ENCODE peak calls at places on chromosomes 5 and 9, in six cellular contexts. One of them, this sample, is unnamed. For H3K9me3, the result is how much of the 10 kb centered on the place peaks cover.

GRCh38 chr5:168030911-168031310 is 260.5 kb upstream of the WWC1 start:
- DNase-seq in aorta: no peak
- DNase-seq in neuronal stem cell: no peak
- DNase-seq in mesenchymal stem cell: no peak
- DNase-seq in uterus: no peak
- DNase-seq in adrenal gland: no peak
- DNase-seq in this sample: no peak

GRCh38 chr5:133265720-133266575 is 214.1 kb downstream of the HSPA4 start:
- DNase-seq in aorta: no peak
- DNase-seq in neuronal stem cell: no peak
- DNase-seq in uterus: no peak
- DNase-seq in adrenal gland: no peak
- DNase-seq in mesenchymal stem cell: no peak
- DNase-seq in this sample: no peak

GRCh38 chr5:150618588-150619281 is 21.7 kb upstream of the SYNPO start:
- DNase-seq in neuronal stem cell: no peak
- DNase-seq in aorta: no peak
- DNase-seq in mesenchymal stem cell: no peak
- DNase-seq in uterus: peak
- DNase-seq in adrenal gland: no peak
- DNase-seq in this sample: peak

GRCh38 chr9:133103183-133103986 is 17.7 kb downstream of the RALGDS start:
- DNase-seq in mesenchymal stem cell: peak
- DNase-seq in adrenal gland: peak
- DNase-seq in neuronal stem cell: peak
- DNase-seq in uterus: peak
- DNase-seq in aorta: peak
- DNase-seq in this sample: peak

GRCh38 chr9:3708751-3709150 is 182.9 kb upstream of the RFX3 start:
- DNase-seq in mesenchymal stem cell: no peak
- DNase-seq in adrenal gland: peak
- DNase-seq in uterus: no peak
- DNase-seq in neuronal stem cell: no peak
- DNase-seq in aorta: no peak
- DNase-seq in this sample: no peak

GRCh38 chr9:129626944-129627297 is 958 bp downstream of the NTMT1 start:
- DNase-seq in adrenal gland: no peak
- DNase-seq in aorta: no peak
- DNase-seq in neuronal stem cell: no peak
- DNase-seq in uterus: no peak
- DNase-seq in mesenchymal stem cell: peak
- DNase-seq in this sample: peak

GRCh38 chr5:6703791-6704190 is 9.4 kb upstream of the TENT4A start:
- DNase-seq in mesenchymal stem cell: peak
- DNase-seq in aorta: no peak
- DNase-seq in adrenal gland: no peak
- DNase-seq in neuronal stem cell: no peak
- DNase-seq in uterus: no peak
- DNase-seq in this sample: no peak

GRCh38 chr9:98714833-98715232 is 6.1 kb upstream of the GABBR2 start:
- DNase-seq in mesenchymal stem cell: no peak
- DNase-seq in uterus: no peak
- DNase-seq in aorta: no peak
- DNase-seq in neuronal stem cell: no peak
- DNase-seq in adrenal gland: no peak
- DNase-seq in this sample: no peak

GRCh38 chr5:146635443-146635842 is 119.5 kb upstream of the GPR151 start:
- DNase-seq in neuronal stem cell: no peak
- DNase-seq in aorta: no peak
- DNase-seq in adrenal gland: no peak
- DNase-seq in uterus: no peak
- DNase-seq in mesenchymal stem cell: no peak
- DNase-seq in this sample: no peak

GRCh38 chr5:8923516-8923915 is 622.4 kb downstream of the SEMA5A start:
- DNase-seq in uterus: no peak
- DNase-seq in aorta: no peak
- DNase-seq in neuronal stem cell: no peak
- DNase-seq in adrenal gland: no peak
- DNase-seq in mesenchymal stem cell: no peak
- DNase-seq in this sample: peak

GRCh38 chr5:66742896-66743247 is 146.7 kb downstream of the MAST4 start:
- DNase-seq in adrenal gland: no peak
- DNase-seq in uterus: no peak
- DNase-seq in aorta: no peak
- DNase-seq in mesenchymal stem cell: no peak
- DNase-seq in neuronal stem cell: no peak
- DNase-seq in this sample: no peak

GRCh38 chr9:35481347-35481975 is 8.4 kb upstream of the RUSC2 start:
- DNase-seq in adrenal gland: peak
- DNase-seq in uterus: peak
- DNase-seq in mesenchymal stem cell: peak
- DNase-seq in neuronal stem cell: no peak
- DNase-seq in aorta: no peak
- DNase-seq in this sample: peak

GRCh38 chr9:35771943-35772342 is 17.9 kb upstream of the MSMP start:
- DNase-seq in neuronal stem cell: no peak
- DNase-seq in mesenchymal stem cell: no peak
- DNase-seq in aorta: no peak
- DNase-seq in uterus: no peak
- DNase-seq in adrenal gland: no peak
- DNase-seq in this sample: no peak

GRCh38 chr5:67581203-67581602 is 384.6 kb upstream of the CD180 start:
- DNase-seq in aorta: no peak
- DNase-seq in adrenal gland: no peak
- DNase-seq in mesenchymal stem cell: no peak
- DNase-seq in uterus: no peak
- DNase-seq in neuronal stem cell: no peak
- DNase-seq in this sample: no peak

GRCh38 chr5:33816791-33817190 is 75.0 kb downstream of the ADAMTS12 start:
- DNase-seq in aorta: no peak
- DNase-seq in mesenchymal stem cell: peak
- DNase-seq in adrenal gland: no peak
- DNase-seq in neuronal stem cell: no peak
- DNase-seq in uterus: no peak
- DNase-seq in this sample: no peak

GRCh38 chr9:109315889-109316640 is 4.8 kb downstream of the EPB41L4B start:
- DNase-seq in neuronal stem cell: no peak
- DNase-seq in adrenal gland: peak
- DNase-seq in uterus: no peak
- DNase-seq in aorta: peak
- DNase-seq in mesenchymal stem cell: no peak
- DNase-seq in this sample: peak

GRCh38 chr9:120434532-120434931 is 145.4 kb downstream of the CDK5RAP2 start:
- DNase-seq in aorta: no peak
- DNase-seq in neuronal stem cell: no peak
- DNase-seq in adrenal gland: no peak
- DNase-seq in uterus: no peak
- DNase-seq in mesenchymal stem cell: peak
- DNase-seq in this sample: no peak

GRCh38 chr5:58631895-58632294 is 49.0 kb downstream of the RAB3C start:
- DNase-seq in mesenchymal stem cell: no peak
- DNase-seq in uterus: no peak
- DNase-seq in adrenal gland: no peak
- DNase-seq in neuronal stem cell: no peak
- DNase-seq in aorta: no peak
- DNase-seq in this sample: no peak

GRCh38 chr5:177426566-177427210 is at the start of gene GRK6:
- DNase-seq in uterus: peak
- DNase-seq in adrenal gland: no peak
- DNase-seq in neuronal stem cell: peak
- DNase-seq in mesenchymal stem cell: peak
- DNase-seq in aorta: peak
- DNase-seq in this sample: peak

GRCh38 chr5:7873216-7873615 is 4.3 kb downstream of the MTRR start:
- DNase-seq in adrenal gland: no peak
- DNase-seq in uterus: no peak
- DNase-seq in mesenchymal stem cell: no peak
- DNase-seq in aorta: no peak
- DNase-seq in neuronal stem cell: no peak
- DNase-seq in this sample: no peak

GRCh38 chr9:111715471-111715870 is 54.1 kb downstream of the GNG10 start:
- DNase-seq in aorta: no peak
- DNase-seq in uterus: no peak
- DNase-seq in neuronal stem cell: no peak
- DNase-seq in adrenal gland: no peak
- DNase-seq in mesenchymal stem cell: no peak
- DNase-seq in this sample: no peak

GRCh38 chr5:176866913-176867312 is 32.2 kb downstream of the HK3 start:
- DNase-seq in mesenchymal stem cell: no peak
- DNase-seq in neuronal stem cell: peak
- DNase-seq in aorta: no peak
- DNase-seq in uterus: no peak
- DNase-seq in adrenal gland: no peak
- DNase-seq in this sample: no peak

GRCh38 chr9:36092509-36093215 is 43.9 kb upstream of the GLIPR2 start:
- DNase-seq in mesenchymal stem cell: peak
- DNase-seq in uterus: no peak
- DNase-seq in aorta: no peak
- DNase-seq in neuronal stem cell: no peak
- DNase-seq in adrenal gland: no peak
- DNase-seq in this sample: no peak

GRCh38 chr5:127097288-127097687 is 24.0 kb upstream of the C5orf63 start:
- DNase-seq in uterus: no peak
- DNase-seq in neuronal stem cell: no peak
- DNase-seq in adrenal gland: no peak
- DNase-seq in mesenchymal stem cell: no peak
- DNase-seq in aorta: no peak
- DNase-seq in this sample: no peak

DNA sequence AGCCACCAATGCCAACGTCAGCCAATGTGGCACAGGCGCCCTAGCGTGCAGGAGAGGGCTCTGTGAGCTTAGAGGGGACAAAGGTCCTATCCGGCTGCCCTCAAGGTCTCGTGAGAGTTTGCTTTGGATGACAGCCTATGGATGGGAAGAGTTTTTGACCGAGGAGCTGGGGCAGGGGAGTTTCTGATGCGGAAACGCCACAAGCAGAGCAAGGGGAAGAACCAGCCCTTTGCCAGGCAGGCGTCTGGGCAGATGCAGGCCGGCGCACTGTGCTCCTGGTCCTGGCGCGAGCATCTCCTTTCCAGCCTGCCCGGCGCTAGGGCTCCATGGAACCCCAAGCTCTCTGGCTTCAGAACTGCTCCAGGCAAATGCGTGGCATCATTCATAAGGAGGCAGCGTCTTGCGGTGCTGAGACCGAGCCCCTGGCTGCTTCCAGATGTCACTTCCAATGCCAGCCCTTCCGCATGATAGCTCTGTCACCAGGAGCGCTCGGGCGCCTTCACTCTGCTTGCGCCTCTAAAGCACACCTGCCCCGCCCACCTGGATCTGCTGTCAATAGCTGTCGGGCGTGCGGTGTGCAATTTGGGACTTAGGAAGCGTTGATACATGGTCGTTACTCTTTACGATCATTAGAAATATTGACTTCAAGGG is 374.9 kb upstream of the IRX1 start:
- DNase-seq in adrenal gland: no peak
- DNase-seq in uterus: no peak
- DNase-seq in aorta: no peak
- DNase-seq in mesenchymal stem cell: no peak
- DNase-seq in neuronal stem cell: no peak
- DNase-seq in this sample: no peak
- H3K9me3 ChIP-seq in adrenal gland: under half
- H3K9me3 ChIP-seq in uterus: under half
- H3K9me3 ChIP-seq in aorta: under half
- H3K9me3 ChIP-seq in mesenchymal stem cell: under half
- H3K9me3 ChIP-seq in neuronal stem cell: under half
- H3K9me3 ChIP-seq in this sample: under half

GRCh38 chr9:126965077-126965476 is 50.5 kb downstream of the RALGPS1 start:
- DNase-seq in mesenchymal stem cell: no peak
- DNase-seq in adrenal gland: no peak
- DNase-seq in aorta: no peak
- DNase-seq in neuronal stem cell: no peak
- DNase-seq in uterus: no peak
- DNase-seq in this sample: no peak
- H3K27ac ChIP-seq in mesenchymal stem cell: no peak
- H3K27ac ChIP-seq in adrenal gland: no peak
- H3K27ac ChIP-seq in aorta: no peak
- H3K27ac ChIP-seq in neuronal stem cell: no peak
- H3K27ac ChIP-seq in uterus: no peak
- H3K27ac ChIP-seq in this sample: no peak

DNA sequence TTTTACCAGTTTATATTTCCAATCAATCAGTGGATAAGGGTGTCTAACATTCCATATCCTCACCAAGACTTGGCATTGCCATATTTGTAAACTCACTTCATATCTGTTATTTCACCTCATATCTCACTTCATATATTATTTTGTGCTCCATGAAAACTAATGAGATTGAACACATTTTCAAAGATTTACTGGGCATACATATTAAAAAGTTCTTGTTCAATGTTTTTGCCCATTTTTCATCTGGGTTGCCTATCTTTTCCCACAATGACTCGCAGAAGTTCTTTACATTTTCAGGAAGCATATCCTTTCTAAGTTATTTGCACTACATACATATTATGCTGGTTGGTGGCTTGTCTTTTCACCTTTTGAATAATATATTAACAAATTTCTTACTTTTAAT is 15.3 kb downstream of the ZNF510 start:
- DNase-seq in aorta: no peak
- DNase-seq in neuronal stem cell: no peak
- DNase-seq in mesenchymal stem cell: no peak
- DNase-seq in adrenal gland: no peak
- DNase-seq in uterus: no peak
- DNase-seq in this sample: no peak
- H3K9me3 ChIP-seq in aorta: under half
- H3K9me3 ChIP-seq in neuronal stem cell: under half
- H3K9me3 ChIP-seq in mesenchymal stem cell: half or more
- H3K9me3 ChIP-seq in adrenal gland: under half
- H3K9me3 ChIP-seq in uterus: half or more
- H3K9me3 ChIP-seq in this sample: half or more

DNA sequence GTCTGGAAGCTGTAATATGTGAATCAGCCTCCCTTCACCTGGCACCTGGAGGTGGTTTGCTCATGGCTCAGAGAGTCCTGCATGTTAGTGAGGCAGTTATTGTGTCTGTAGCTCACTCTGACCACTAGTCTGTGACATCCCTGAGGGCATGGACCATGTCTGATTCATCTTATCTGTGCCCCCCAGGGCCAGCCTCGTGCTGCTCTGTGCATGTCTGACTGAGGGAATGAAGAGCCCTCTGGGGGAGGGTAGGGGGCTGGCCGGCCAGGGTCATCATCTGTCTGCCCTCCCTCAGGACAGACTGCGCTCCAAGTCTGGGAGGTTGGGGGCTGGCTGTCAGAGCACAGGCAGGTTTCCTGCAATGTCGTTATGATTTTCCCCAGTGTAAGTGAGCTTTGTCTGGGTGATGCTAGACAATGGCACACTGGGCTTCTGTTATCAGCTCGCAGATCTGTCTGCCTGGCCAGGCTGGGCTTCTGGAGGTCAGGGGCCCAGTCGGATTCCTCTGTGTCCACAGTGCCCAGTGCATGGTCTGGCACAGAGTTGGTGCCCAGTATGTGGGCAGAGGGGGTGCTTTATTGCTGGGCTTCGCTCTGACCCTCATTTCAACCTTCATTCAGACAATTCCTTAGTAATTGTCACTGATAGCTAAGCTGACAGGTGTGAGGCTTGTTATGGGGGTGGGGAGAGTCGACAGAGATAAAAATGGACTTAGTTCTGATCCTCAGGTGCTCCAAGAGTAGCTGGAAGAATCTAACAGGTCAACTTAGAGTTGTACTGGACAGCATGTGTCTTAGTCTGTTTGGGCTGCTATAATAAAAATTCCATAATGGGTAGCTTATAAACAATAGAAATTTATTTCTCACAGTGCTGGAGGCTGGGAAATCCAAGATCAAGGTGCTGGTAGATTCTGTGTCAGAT is 85.7 kb upstream of the SHB start:
- DNase-seq in neuronal stem cell: no peak
- DNase-seq in mesenchymal stem cell: no peak
- DNase-seq in aorta: no peak
- DNase-seq in uterus: no peak
- DNase-seq in adrenal gland: no peak
- DNase-seq in this sample: peak
- H3K27ac ChIP-seq in neuronal stem cell: no peak
- H3K27ac ChIP-seq in mesenchymal stem cell: no peak
- H3K27ac ChIP-seq in aorta: no peak
- H3K27ac ChIP-seq in uterus: no peak
- H3K27ac ChIP-seq in adrenal gland: no peak
- H3K27ac ChIP-seq in this sample: no peak

This sample was measured in osteoblast.